ENCODE peak calls at places on chromosomes 5 and 9, in nine cellular contexts. Y is thoracic aorta; X is body of pancreas; O is PC-3; Z is hepatocyte; C is CD8-positive, alpha-beta memory T cell; N is kidney; T is CD8-positive, alpha-beta T cell; I is CD4-positive, alpha-beta T cell. U is an unnamed sample.

GRCh38 chr5:33470544-33470943 is 29.8 kb downstream of the TARS1 start:
- DNase-seq in O (peak; percentile 75), Y (no peak), T (no peak), Z (peak; percentile 22), C (no peak), I (no peak), N (no peak), X (peak; percentile 51), U (no peak)

GRCh38 chr9:20269620-20270019 is 352.7 kb downstream of the MLLT3 start:
- DNase-seq in Z (no peak), O (no peak), X (no peak), N (no peak), I (no peak), T (no peak), C (no peak), Y (no peak), U (no peak)

GRCh38 chr5:64612349-64612961 is 77.8 kb upstream of the SHISAL2B start:
- DNase-seq in C (no peak), Z (peak; percentile 75), N (no peak), X (peak; percentile 45), I (no peak), Y (no peak), O (peak; percentile 82), T (no peak), U (no peak)

GRCh38 chr9:124658165-124659017 is 112.7 kb downstream of the NR6A1 start:
- DNase-seq in X (peak; percentile 85), O (peak; percentile 87), C (peak; percentile 33), Y (peak; percentile 25), I (no peak), T (peak; percentile 43), Z (peak; percentile 86), N (peak; percentile 65), U (no peak)

GRCh38 chr5:1111727-1112289 is at the start of gene SLC12A7:
- DNase-seq in Y (no peak), N (no peak), X (peak; percentile 84), T (peak; percentile 51), C (peak; percentile 64), O (peak; percentile 77), Z (peak; percentile 89), I (peak; percentile 38), U (peak; percentile 65)

GRCh38 chr9:75147638-75148037 is 59.3 kb downstream of the OSTF1 start:
- DNase-seq in N (no peak), Z (no peak), T (no peak), C (peak; percentile 40), I (no peak), Y (no peak), X (no peak), O (no peak), U (no peak)

GRCh38 chr5:3276891-3277290 is 318.7 kb upstream of the IRX1 start:
- DNase-seq in T (no peak), Z (no peak), C (no peak), X (no peak), Y (no peak), N (no peak), O (no peak), I (no peak), U (no peak)

GRCh38 chr5:149419532-149420485 is 40.7 kb upstream of the IL17B start:
- DNase-seq in X (no peak), I (no peak), O (no peak), Z (peak; percentile 7), T (no peak), N (peak; percentile 90), Y (no peak), C (no peak), U (no peak)

GRCh38 chr9:40907657-40908624 is 220.5 kb downstream of the FOXD4L6 start:
- DNase-seq in X (no peak), O (peak; percentile 9), Y (no peak), T (no peak), N (no peak), Z (no peak), C (no peak), I (no peak), U (no peak)
- H3K9me3 ChIP-seq in X (peaks cover 6% of the 10 kb centered on the region), O (no peaks in the 10 kb centered on the region), Y (peaks cover 99% of the 10 kb centered on the region), T (peaks cover 56% of the 10 kb centered on the region), N (peaks cover 100% of the 10 kb centered on the region), Z (peaks cover 33% of the 10 kb centered on the region), C (peaks cover 67% of the 10 kb centered on the region), I (peaks cover 96% of the 10 kb centered on the region), U (peaks cover 46% of the 10 kb centered on the region)

GRCh38 chr5:32428426-32428825 is 16.1 kb downstream of the ZFR start:
- DNase-seq in O (no peak), X (no peak), Z (no peak), I (no peak), N (no peak), C (no peak), Y (no peak), T (no peak), U (no peak)

GRCh38 chr5:32421075-32421474 is 23.5 kb downstream of the ZFR start:
- DNase-seq in O (no peak), T (no peak), Y (no peak), C (no peak), X (no peak), Z (no peak), N (no peak), I (no peak), U (no peak)

GRCh38 chr5:32422697-32423096 is 21.8 kb downstream of the ZFR start:
- DNase-seq in T (no peak), Z (no peak), X (no peak), Y (no peak), C (no peak), N (no peak), I (no peak), O (no peak), U (no peak)

GRCh38 chr5:32426440-32427151 is 17.9 kb downstream of the ZFR start:
- DNase-seq in Y (no peak), I (no peak), Z (no peak), C (no peak), N (no peak), X (no peak), O (no peak), T (no peak), U (no peak)
- H3K9me3 ChIP-seq in Y (peaks cover 8% of the 10 kb centered on the region), I (peaks cover 6% of the 10 kb centered on the region), Z (peaks cover 8% of the 10 kb centered on the region), C (peaks cover 5% of the 10 kb centered on the region), N (no peaks in the 10 kb centered on the region), X (no peaks in the 10 kb centered on the region), O (no peaks in the 10 kb centered on the region), T (no peaks in the 10 kb centered on the region), U (no peaks in the 10 kb centered on the region)

GRCh38 chr9:138076650-138077009 is 199.0 kb downstream of the CACNA1B start:
- DNase-seq in N (peak; percentile 8), Y (no peak), I (no peak), T (no peak), X (no peak), C (no peak), Z (no peak), O (no peak), U (no peak)
- H3K9me3 ChIP-seq in N (no peaks in the 10 kb centered on the region), Y (no peaks in the 10 kb centered on the region), I (no peaks in the 10 kb centered on the region), T (no peaks in the 10 kb centered on the region), X (no peaks in the 10 kb centered on the region), C (no peaks in the 10 kb centered on the region), Z (no peaks in the 10 kb centered on the region), O (no peaks in the 10 kb centered on the region), U (no peaks in the 10 kb centered on the region)

GRCh38 chr5:113252066-113252465 is 182.7 kb downstream of the TSSK1B start:
- DNase-seq in Y (no peak), X (no peak), I (no peak), O (no peak), T (no peak), C (no peak), Z (no peak), N (no peak), U (no peak)
- H3K9me3 ChIP-seq in Y (no peaks in the 10 kb centered on the region), X (no peaks in the 10 kb centered on the region), I (no peaks in the 10 kb centered on the region), O (no peaks in the 10 kb centered on the region), T (no peaks in the 10 kb centered on the region), C (no peaks in the 10 kb centered on the region), Z (no peaks in the 10 kb centered on the region), N (no peaks in the 10 kb centered on the region), U (no peaks in the 10 kb centered on the region)

GRCh38 chr5:151362970-151363369 is 15.6 kb upstream of the SLC36A2 start:
- DNase-seq in Z (no peak), X (no peak), C (no peak), Y (no peak), O (peak; percentile 82), T (no peak), I (no peak), N (no peak), U (no peak)
- H3K9me3 ChIP-seq in Z (no peaks in the 10 kb centered on the region), X (no peaks in the 10 kb centered on the region), C (no peaks in the 10 kb centered on the region), Y (peaks cover under 1% of the 10 kb centered on the region), O (peaks cover 18% of the 10 kb centered on the region), T (peaks cover 4% of the 10 kb centered on the region), I (peaks cover 35% of the 10 kb centered on the region), N (peaks cover 12% of the 10 kb centered on the region), U (no peaks in the 10 kb centered on the region)